ENCODE peak calls at places on chromosomes 11 and 22, in four cellular contexts. One of them, this sample, is unnamed.

GRCh38 chr11:25057861-25058260 is 561.0 kb downstream of the LUZP2 start:
- DNase-seq in body of pancreas: no peak
- DNase-seq in T follicular helper cell: no peak
- DNase-seq in HTR-8/SVneo: no peak
- DNase-seq in this sample: no peak

GRCh38 chr11:2583605-2583958 is 116.2 kb downstream of the KCNQ1OT1 start:
- DNase-seq in body of pancreas: no peak
- DNase-seq in T follicular helper cell: no peak
- DNase-seq in HTR-8/SVneo: no peak
- DNase-seq in this sample: peak; percentile 0

GRCh38 chr22:37904572-37905533 is 1.2 kb upstream of the MICALL1 start:
- DNase-seq in body of pancreas: peak; percentile 26
- DNase-seq in T follicular helper cell: no peak
- DNase-seq in HTR-8/SVneo: peak; percentile 91
- DNase-seq in this sample: peak; percentile 98

GRCh38 chr11:77236901-77237300 is 64.6 kb downstream of the GDPD4 start:
- DNase-seq in body of pancreas: no peak
- DNase-seq in T follicular helper cell: no peak
- DNase-seq in HTR-8/SVneo: no peak
- DNase-seq in this sample: no peak

GRCh38 chr11:13073119-13073981 is 64.2 kb downstream of the RASSF10 start:
- DNase-seq in body of pancreas: no peak
- DNase-seq in T follicular helper cell: no peak
- DNase-seq in HTR-8/SVneo: peak; percentile 76
- DNase-seq in this sample: peak; percentile 97

GRCh38 chr11:6736495-6737121 is 35.2 kb downstream of the OR2AG2 start:
- DNase-seq in body of pancreas: no peak
- DNase-seq in T follicular helper cell: no peak
- DNase-seq in HTR-8/SVneo: no peak
- DNase-seq in this sample: peak; percentile 33

GRCh38 chr11:65316311-65316978 is 1.8 kb downstream of the CDC42EP2 start:
- DNase-seq in body of pancreas: no peak
- DNase-seq in T follicular helper cell: no peak
- DNase-seq in HTR-8/SVneo: no peak
- DNase-seq in this sample: peak; percentile 74

GRCh38 chr11:196786-197731 is 4.2 kb downstream of the SCGB1C1 start:
- DNase-seq in body of pancreas: no peak
- DNase-seq in T follicular helper cell: no peak
- DNase-seq in HTR-8/SVneo: no peak
- DNase-seq in this sample: no peak

GRCh38 chr11:125132071-125132470 is 20.6 kb upstream of the TMEM218 start:
- DNase-seq in body of pancreas: no peak
- DNase-seq in T follicular helper cell: no peak
- DNase-seq in HTR-8/SVneo: no peak
- DNase-seq in this sample: no peak

GRCh38 chr11:1776944-1777715 is 13.4 kb upstream of the CTSD start:
- DNase-seq in body of pancreas: no peak
- DNase-seq in T follicular helper cell: no peak
- DNase-seq in HTR-8/SVneo: no peak
- DNase-seq in this sample: no peak

GRCh38 chr11:44955019-44955738 is 4.5 kb upstream of the TP53I11 start:
- DNase-seq in body of pancreas: no peak
- DNase-seq in T follicular helper cell: no peak
- DNase-seq in HTR-8/SVneo: peak; percentile 89
- DNase-seq in this sample: peak; percentile 90

GRCh38 chr11:8597182-8597581 is 3.2 kb upstream of the STK33 start:
- DNase-seq in body of pancreas: no peak
- DNase-seq in T follicular helper cell: no peak
- DNase-seq in HTR-8/SVneo: no peak
- DNase-seq in this sample: no peak

GRCh38 chr22:17788528-17789378 is 14.5 kb upstream of the BID start:
- DNase-seq in body of pancreas: no peak
- DNase-seq in T follicular helper cell: no peak
- DNase-seq in HTR-8/SVneo: no peak
- DNase-seq in this sample: no peak

GRCh38 chr11:134290646-134291045 is 14.5 kb downstream of the GLB1L3 start:
- DNase-seq in body of pancreas: no peak
- DNase-seq in T follicular helper cell: no peak
- DNase-seq in HTR-8/SVneo: no peak
- DNase-seq in this sample: no peak

GRCh38 chr11:19380375-19380774 is 139.6 kb upstream of the E2F8 start:
- DNase-seq in body of pancreas: no peak
- DNase-seq in T follicular helper cell: no peak
- DNase-seq in HTR-8/SVneo: peak; percentile 54
- DNase-seq in this sample: peak; percentile 87

GRCh38 chr11:41578421-41579047 is 119.1 kb upstream of the LRRC4C start:
- DNase-seq in body of pancreas: no peak
- DNase-seq in T follicular helper cell: no peak
- DNase-seq in HTR-8/SVneo: no peak
- DNase-seq in this sample: no peak